ENCODE peak calls at places on chromosomes 3 and 15, in four cellular contexts. B is ovary, N is stomach, L is tibial nerve. X is an unnamed sample.

GRCh38 chr3:160665784-160666526 is 11.0 kb upstream of the ARL14 start:
- DNase-seq in L (no peak), B (no peak), N (no peak), X (peak; percentile 49)

GRCh38 chr15:96331942-96332853 is 1.7 kb downstream of the NR2F2 start:
- DNase-seq in B (peak; percentile 43), N (no peak), L (peak; percentile 4), X (peak; percentile 41)

GRCh38 chr15:52331490-52332240 is 36.1 kb upstream of the MYO5C start:
- DNase-seq in N (peak; percentile 63), L (no peak), B (no peak), X (peak; percentile 23)

GRCh38 chr3:89649431-89649830 is 542.0 kb downstream of the EPHA3 start:
- DNase-seq in B (no peak), L (no peak), N (no peak), X (no peak)

GRCh38 chr3:8266679-8267267 is 234.8 kb upstream of the LMCD1 start:
- DNase-seq in L (no peak), N (no peak), B (no peak), X (no peak)

GRCh38 chr3:42189746-42190145 is 76.2 kb downstream of the CCK start:
- DNase-seq in L (no peak), B (no peak), N (peak; percentile 58), X (no peak)

GRCh38 chr3:150255416-150255815 is 152.7 kb upstream of the TSC22D2 start:
- DNase-seq in B (no peak), N (peak; percentile 76), L (no peak), X (no peak)

GRCh38 chr3:38327335-38328009 is 19.1 kb upstream of the XYLB start:
- DNase-seq in B (no peak), N (no peak), L (no peak), X (no peak)

GRCh38 chr15:66723826-66724731 is 22.0 kb downstream of the SMAD6 start:
- DNase-seq in B (no peak), N (no peak), L (no peak), X (no peak)

GRCh38 chr15:57506422-57506821 is 85.3 kb upstream of the MYZAP start:
- DNase-seq in B (no peak), N (no peak), L (no peak), X (no peak)

GRCh38 chr15:60017538-60018199 is 13.6 kb downstream of the FOXB1 start:
- DNase-seq in L (no peak), B (no peak), N (no peak), X (no peak)

GRCh38 chr15:50100484-50100883 is 18.5 kb downstream of the ATP8B4 start:
- DNase-seq in L (no peak), B (no peak), N (no peak), X (no peak)

GRCh38 chr15:39248204-39248603 is 332.7 kb upstream of the THBS1 start:
- DNase-seq in B (no peak), L (no peak), N (no peak), X (no peak)

GRCh38 chr3:25849641-25850040 is 59.8 kb downstream of the OXSM start:
- DNase-seq in N (no peak), B (no peak), L (no peak), X (no peak)

GRCh38 chr15:76185716-76186115 is 125.6 kb downstream of the ETFA start:
- DNase-seq in B (no peak), N (peak; percentile 49), L (no peak), X (no peak)

GRCh38 chr3:186464424-186465093 is 79.6 kb downstream of the CRYGS start:
- DNase-seq in B (no peak), N (no peak), L (no peak), X (no peak)

GRCh38 chr15:92624401-92624991 is 31.1 kb downstream of the FAM174B start:
- DNase-seq in L (peak; percentile 25), B (peak; percentile 57), N (peak; percentile 57), X (peak; percentile 19)

GRCh38 chr3:134291300-134292254 is 40.9 kb upstream of the RYK start:
- DNase-seq in L (peak; percentile 91), B (peak; percentile 93), N (no peak), X (peak; percentile 63)

GRCh38 chr3:87361271-87361670 is 84.9 kb upstream of the POU1F1 start:
- DNase-seq in L (no peak), N (no peak), B (no peak), X (no peak)

GRCh38 chr3:129827765-129828164 is 65.7 kb downstream of the TMCC1 start:
- DNase-seq in B (no peak), L (no peak), N (no peak), X (peak; percentile 32)

GRCh38 chr3:8996681-8997121 is 33.4 kb upstream of the RAD18 start:
- DNase-seq in B (peak; percentile 87), L (peak; percentile 60), N (peak; percentile 71), X (no peak)

GRCh38 chr3:28912120-28912885 is 368.6 kb upstream of the RBMS3 start:
- DNase-seq in L (no peak), B (no peak), N (no peak), X (no peak)

GRCh38 chr15:98955980-98956723 is 51.4 kb downstream of the PGPEP1L start:
- DNase-seq in L (no peak), N (no peak), B (no peak), X (no peak)

GRCh38 chr3:156553705-156554356 is 1.1 kb downstream of the SSR3 start:
- DNase-seq in N (no peak), L (no peak), B (no peak), X (no peak)

GRCh38 chr15:52261498-52262242 is 33.9 kb downstream of the MYO5C start:
- DNase-seq in L (peak; percentile 54), N (peak; percentile 65), B (peak; percentile 45), X (peak; percentile 61)

GRCh38 chr15:100026041-100026440 is 292.8 kb upstream of the LYSMD4 start:
- DNase-seq in N (no peak), L (no peak), B (no peak), X (no peak)

GRCh38 chr3:99638244-99638948 is at the start of gene COL8A1:
- DNase-seq in N (no peak), B (peak; percentile 57), L (peak; percentile 71), X (peak; percentile 23)

GRCh38 chr3:151766454-151766853 is 32.7 kb downstream of the AADACL2 start:
- DNase-seq in N (no peak), L (no peak), B (no peak), X (no peak)

GRCh38 chr3:13069495-13069894 is 3.7 kb downstream of the IQSEC1 start:
- DNase-seq in L (no peak), N (no peak), B (no peak), X (peak; percentile 37)

GRCh38 chr15:63234479-63234878 is 42.9 kb upstream of the APH1B start:
- DNase-seq in B (peak; percentile 46), N (peak; percentile 63), L (peak; percentile 71), X (peak; percentile 49)

GRCh38 chr3:123036352-123037014 is 8.9 kb upstream of the SEMA5B start:
- DNase-seq in N (no peak), L (peak; percentile 19), B (no peak), X (no peak)

GRCh38 chr3:112134335-112135124 is 1.5 kb upstream of the GCSAM start:
- DNase-seq in L (no peak), N (no peak), B (no peak), X (no peak)

GRCh38 chr15:94023520-94023919 is 207.8 kb upstream of the MCTP2 start:
- DNase-seq in N (no peak), L (no peak), B (no peak), X (no peak)

GRCh38 chr15:74011610-74012009 is 17.1 kb downstream of the PML start:
- DNase-seq in N (peak; percentile 59), L (peak; percentile 34), B (peak; percentile 59), X (peak; percentile 45)

GRCh38 chr3:127779747-127780146 is 42.6 kb downstream of the MGLL start:
- DNase-seq in B (no peak), N (no peak), L (no peak), X (no peak)

GRCh38 chr3:185362850-185363661 is at the start of gene MAP3K13:
- DNase-seq in L (peak; percentile 77), N (peak; percentile 82), B (peak; percentile 73), X (peak; percentile 72)

GRCh38 chr3:72368331-72368975 is 479.8 kb downstream of the SHQ1 start:
- DNase-seq in N (no peak), B (no peak), L (no peak), X (no peak)

GRCh38 chr3:64272271-64272670 is 47.0 kb upstream of the PRICKLE2 start:
- DNase-seq in N (no peak), B (no peak), L (no peak), X (no peak)

GRCh38 chr3:146468234-146468931 is 978 bp downstream of the PLSCR2 start:
- DNase-seq in L (peak; percentile 20), N (no peak), B (no peak), X (no peak)

GRCh38 chr3:72810063-72810462 is 38.2 kb downstream of the SHQ1 start:
- DNase-seq in B (no peak), L (no peak), N (no peak), X (no peak)

GRCh38 chr3:54257114-54257513 is 134.8 kb downstream of the CACNA2D3 start:
- DNase-seq in L (no peak), B (no peak), N (no peak), X (no peak)
- TF ChIP-seq EP300 in L (no peak), B (no peak), N (no peak), X (no peak)

GRCh38 chr15:78628227-78628626 is 7.4 kb upstream of the CHRNA3 start:
- DNase-seq in B (no peak), N (no peak), L (no peak), X (no peak)
- TF ChIP-seq EP300 in B (no peak), N (no peak), L (no peak), X (no peak)

GRCh38 chr3:14256561-14257342 is 78.1 kb downstream of the LSM3 start:
- DNase-seq in B (no peak), N (peak; percentile 56), L (no peak), X (peak; percentile 65)
- TF ChIP-seq EP300 in B (no peak), N (no peak), L (no peak), X (no peak)

GRCh38 chr15:40367673-40368611 is 9.9 kb downstream of the DISP2 start:
- DNase-seq in B (peak; percentile 79), N (peak; percentile 93), L (peak; percentile 64), X (peak; percentile 91)
- TF ChIP-seq EP300 in B (no peak), N (no peak), L (peak; percentile 51), X (no peak)